ENCODE peak calls at places on chromosomes 13 and 19, in nine cellular contexts. G is A549, M is HCT116, P is ovary, C is esophagus muscularis mucosa, Y is vagina, L is heart left ventricle, F is body of pancreas, N is NB4. E is an unnamed sample.
A peak's percentile ranks its signal among the peaks of the same experiment; 100 is the strongest.

GRCh38 chr13:49320975-49321374 is 73.2 kb downstream of the CDADC1 start:
- DNase-seq in G (no peak), M (no peak), P (no peak), C (no peak), Y (no peak), L (no peak), F (no peak), N (no peak), E (no peak)

GRCh38 chr19:35693835-35694599 is 10.3 kb upstream of the ZBTB32 start:
- DNase-seq in G (peak; percentile 95), M (peak; percentile 85), P (peak; percentile 86), C (peak; percentile 95), Y (no peak), L (peak; percentile 91), F (peak; percentile 93), N (peak; percentile 77), E (peak; percentile 72)

GRCh38 chr19:6772028-6772865 is at the start of gene VAV1:
- DNase-seq in G (no peak), M (no peak), P (no peak), C (no peak), Y (no peak), L (peak; percentile 65), F (no peak), N (peak; percentile 93), E (no peak)

GRCh38 chr13:35157143-35157755 is 215.2 kb downstream of the NBEA start:
- DNase-seq in G (peak; percentile 56), M (peak; percentile 38), P (no peak), C (no peak), Y (no peak), L (no peak), F (peak; percentile 19), N (peak; percentile 61), E (no peak)

GRCh38 chr13:42820450-42820849 is 39.1 kb downstream of the FAM216B start:
- DNase-seq in G (no peak), M (no peak), P (no peak), C (no peak), Y (no peak), L (no peak), F (no peak), N (no peak), E (no peak)

GRCh38 chr19:11578342-11579142 is 1.1 kb upstream of the ACP5 start:
- DNase-seq in G (no peak), M (no peak), P (peak; percentile 81), C (no peak), Y (no peak), L (peak; percentile 66), F (no peak), N (peak; percentile 32), E (no peak)

GRCh38 chr19:34126966-34127365 is 45.3 kb upstream of the LSM14A start:
- DNase-seq in G (no peak), M (no peak), P (no peak), C (no peak), Y (no peak), L (no peak), F (no peak), N (no peak), E (no peak)

GRCh38 chr13:32075150-32075851 is 43.7 kb downstream of the FRY start:
- DNase-seq in G (no peak), M (no peak), P (no peak), C (no peak), Y (no peak), L (no peak), F (no peak), N (no peak), E (no peak)

GRCh38 chr19:58021541-58022282 is 12.1 kb upstream of the ZSCAN1 start:
- DNase-seq in G (peak; percentile 55), M (no peak), P (no peak), C (no peak), Y (no peak), L (peak; percentile 58), F (peak; percentile 37), N (peak; percentile 56), E (peak; percentile 31)

GRCh38 chr13:50319603-50320296 is 304.5 kb downstream of the KCNRG start:
- DNase-seq in G (peak; percentile 51), M (no peak), P (no peak), C (no peak), Y (no peak), L (no peak), F (no peak), N (peak; percentile 83), E (no peak)

GRCh38 chr19:11164879-11165406 is 9.4 kb upstream of the SPC24 start:
- DNase-seq in G (no peak), M (no peak), P (peak; percentile 87), C (peak; percentile 97), Y (no peak), L (peak; percentile 90), F (no peak), N (no peak), E (peak; percentile 96)

GRCh38 chr13:113373811-113374485 is 10.0 kb upstream of the GRTP1 start:
- DNase-seq in G (no peak), M (no peak), P (no peak), C (peak; percentile 82), Y (no peak), L (no peak), F (no peak), N (no peak), E (no peak)

GRCh38 chr13:36297259-36297599 is 385 bp downstream of the CCDC169 start:
- DNase-seq in G (peak; percentile 24), M (no peak), P (no peak), C (no peak), Y (no peak), L (no peak), F (no peak), N (peak; percentile 59), E (no peak)

GRCh38 chr19:31548941-31549340 is 199.7 kb upstream of the TSHZ3 start:
- DNase-seq in G (peak; percentile 33), M (no peak), P (no peak), C (no peak), Y (no peak), L (no peak), F (peak; percentile 17), N (peak; percentile 14), E (no peak)

GRCh38 chr13:112510987-112511715 is 76.8 kb downstream of the TUBGCP3 start:
- DNase-seq in G (no peak), M (no peak), P (no peak), C (no peak), Y (no peak), L (no peak), F (no peak), N (no peak), E (no peak)

GRCh38 chr19:40246292-40247073 is 20.0 kb upstream of the CCNP start:
- DNase-seq in G (no peak), M (no peak), P (no peak), C (no peak), Y (no peak), L (no peak), F (no peak), N (no peak), E (no peak)

GRCh38 chr19:18387395-18387794 is 1.4 kb downstream of the GDF15 start:
- DNase-seq in G (no peak), M (no peak), P (no peak), C (no peak), Y (no peak), L (no peak), F (no peak), N (no peak), E (no peak)

GRCh38 chr19:53192771-53193533 is at the start of gene ZNF665:
- DNase-seq in G (no peak), M (no peak), P (peak; percentile 87), C (peak; percentile 97), Y (no peak), L (peak; percentile 92), F (peak; percentile 85), N (peak; percentile 93), E (peak; percentile 88)

GRCh38 chr13:74571811-74572210 is 437.6 kb upstream of the KLF12 start:
- DNase-seq in G (no peak), M (no peak), P (no peak), C (no peak), Y (no peak), L (no peak), F (no peak), N (no peak), E (no peak)

GRCh38 chr13:74574964-74575728 is 440.9 kb upstream of the KLF12 start:
- DNase-seq in G (no peak), M (no peak), P (no peak), C (no peak), Y (no peak), L (no peak), F (no peak), N (no peak), E (no peak)

GRCh38 chr13:74575729-74576125 is 441.5 kb upstream of the KLF12 start:
- DNase-seq in G (peak; percentile 0), M (no peak), P (peak; percentile 77), C (no peak), Y (no peak), L (peak; percentile 92), F (peak; percentile 19), N (peak; percentile 4), E (peak; percentile 92)

GRCh38 chr13:74570834-74571233 is 436.6 kb upstream of the KLF12 start:
- DNase-seq in G (no peak), M (peak; percentile 2), P (no peak), C (no peak), Y (no peak), L (no peak), F (no peak), N (no peak), E (no peak)

DNA sequence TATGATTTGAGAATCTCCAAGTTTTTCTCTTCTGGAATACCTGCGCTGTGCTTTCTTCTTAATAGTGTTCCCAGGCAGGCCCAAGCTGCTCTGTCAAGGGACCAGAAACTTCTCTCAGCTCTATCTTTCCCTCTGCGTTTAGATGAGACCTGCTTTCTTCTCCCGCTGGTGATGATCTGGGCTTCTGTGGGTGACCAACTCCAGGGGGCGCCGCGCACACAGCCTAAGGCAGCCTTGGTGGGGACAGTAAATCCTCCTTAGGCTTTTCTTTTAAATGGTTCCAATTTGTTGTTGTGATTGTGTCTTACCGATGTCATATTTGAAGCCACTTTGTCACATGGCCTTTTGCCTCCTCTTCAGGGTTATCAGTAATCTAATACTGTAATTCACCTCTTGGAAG is 439.4 kb upstream of the KLF12 start:
- DNase-seq in G (peak; percentile 9), M (no peak), P (no peak), C (no peak), Y (no peak), L (no peak), F (no peak), N (peak; percentile 25), E (no peak)
- TF ChIP-seq CTCF in G (no peak), M (peak; percentile 31), P (no peak), C (no peak), Y (no peak), L (no peak), F (no peak), N (peak; percentile 49), E (no peak)

GRCh38 chr13:28357846-28358496 is 137.0 kb downstream of the FLT1 start:
- DNase-seq in G (no peak), M (no peak), P (no peak), C (no peak), Y (no peak), L (no peak), F (no peak), N (no peak), E (no peak)
- TF ChIP-seq POLR2A in G (no peak), M (no peak), P (no peak), C (no peak), Y (no peak), L (no peak), F (no peak), N (no peak), E (no peak)

GRCh38 chr19:42251572-42251990 is 3.3 kb downstream of the ERF start:
- DNase-seq in G (peak; percentile 50), M (no peak), P (peak; percentile 52), C (no peak), Y (no peak), L (no peak), F (no peak), N (no peak), E (no peak)
- H3K4me3 ChIP-seq in G (peak overlapping the region; percentile 94), M (no peak overlapping the region), P (no peak overlapping the region), C (peak overlapping the region; percentile 85), Y (peak overlapping the region; percentile 97), L (peak overlapping the region; percentile 99), F (no peak overlapping the region), N (no peak overlapping the region), E (no peak overlapping the region)

GRCh38 chr13:52850396-52851152 is 2.1 kb upstream of the PCDH8 start:
- DNase-seq in G (peak; percentile 46), M (no peak), P (peak; percentile 85), C (no peak), Y (no peak), L (peak; percentile 79), F (peak; percentile 72), N (peak; percentile 71), E (peak; percentile 89)
- TF ChIP-seq CTCF in G (no peak), M (peak; percentile 68), P (no peak), C (no peak), Y (no peak), L (no peak), F (no peak), N (peak; percentile 23), E (no peak)